ENCODE peak calls at places on chromosomes 13 and 19, in four cellular contexts. Z, Q, N and C are unnamed samples.

GRCh38 chr13:76813874-76814273 is 72.3 kb downstream of the KCTD12 start:
- DNase-seq in Z (no peak), Q (no peak), N (no peak), C (peak; percentile 27)

GRCh38 chr19:52724701-52725514 is 9.9 kb downstream of the ZNF611 start:
- DNase-seq in Z (no peak), Q (no peak), N (no peak), C (no peak)

GRCh38 chr19:39193785-39194184 is 3.0 kb upstream of the NCCRP1 start:
- DNase-seq in Z (no peak), Q (no peak), N (no peak), C (peak; percentile 31)

GRCh38 chr13:47008318-47008717 is 111.5 kb upstream of the HTR2A start:
- DNase-seq in Z (no peak), Q (no peak), N (no peak), C (no peak)

GRCh38 chr13:106176103-106176502 is 359.4 kb downstream of the EFNB2 start:
- DNase-seq in Z (no peak), Q (no peak), N (no peak), C (no peak)

GRCh38 chr19:46932346-46932745 is 71.5 kb downstream of the ARHGAP35 start:
- DNase-seq in Z (no peak), Q (no peak), N (no peak), C (peak; percentile 61)

GRCh38 chr13:53237696-53238095 is 209.1 kb downstream of the OLFM4 start:
- DNase-seq in Z (no peak), Q (no peak), N (no peak), C (no peak)

GRCh38 chr19:51036519-51036918 is 1.7 kb upstream of the KLK12 start:
- DNase-seq in Z (no peak), Q (no peak), N (no peak), C (no peak)

GRCh38 chr13:49063526-49063925 is 87.8 kb downstream of the FNDC3A start:
- DNase-seq in Z (no peak), Q (no peak), N (no peak), C (peak; percentile 47)

GRCh38 chr13:113849546-113849945 is 14.3 kb downstream of the GAS6 start:
- DNase-seq in Z (no peak), Q (no peak), N (no peak), C (peak; percentile 44)

GRCh38 chr19:1533510-1534150 is 9.8 kb downstream of the PLK5 start:
- DNase-seq in Z (no peak), Q (no peak), N (no peak), C (no peak)

GRCh38 chr19:17511724-17512573 is 500 bp downstream of the PGLS start:
- DNase-seq in Z (peak; percentile 93), Q (peak; percentile 92), N (peak; percentile 89), C (peak; percentile 79)
- TF ChIP-seq CTCF in Z (peak; percentile 47), Q (peak; percentile 60), N (no peak), C (no peak)

GRCh38 chr19:35119091-35119490 is 3.5 kb downstream of the FXYD3 start:
- DNase-seq in Z (no peak), Q (no peak), N (no peak), C (no peak)
- TF ChIP-seq CTCF in Z (no peak), Q (no peak), N (no peak), C (no peak)

GRCh38 chr19:57583104-57583520 is 833 bp upstream of the ZIK1 start:
- DNase-seq in Z (peak; percentile 28), Q (no peak), N (no peak), C (no peak)

GRCh38 chr19:57576661-57577060 is 2.0 kb downstream of the ZNF416 start:
- DNase-seq in Z (no peak), Q (no peak), N (no peak), C (no peak)

GRCh38 chr19:57583521-57584416 is at the start of gene ZIK1:
- DNase-seq in Z (peak; percentile 97), Q (peak; percentile 95), N (peak; percentile 94), C (no peak)

DNA sequence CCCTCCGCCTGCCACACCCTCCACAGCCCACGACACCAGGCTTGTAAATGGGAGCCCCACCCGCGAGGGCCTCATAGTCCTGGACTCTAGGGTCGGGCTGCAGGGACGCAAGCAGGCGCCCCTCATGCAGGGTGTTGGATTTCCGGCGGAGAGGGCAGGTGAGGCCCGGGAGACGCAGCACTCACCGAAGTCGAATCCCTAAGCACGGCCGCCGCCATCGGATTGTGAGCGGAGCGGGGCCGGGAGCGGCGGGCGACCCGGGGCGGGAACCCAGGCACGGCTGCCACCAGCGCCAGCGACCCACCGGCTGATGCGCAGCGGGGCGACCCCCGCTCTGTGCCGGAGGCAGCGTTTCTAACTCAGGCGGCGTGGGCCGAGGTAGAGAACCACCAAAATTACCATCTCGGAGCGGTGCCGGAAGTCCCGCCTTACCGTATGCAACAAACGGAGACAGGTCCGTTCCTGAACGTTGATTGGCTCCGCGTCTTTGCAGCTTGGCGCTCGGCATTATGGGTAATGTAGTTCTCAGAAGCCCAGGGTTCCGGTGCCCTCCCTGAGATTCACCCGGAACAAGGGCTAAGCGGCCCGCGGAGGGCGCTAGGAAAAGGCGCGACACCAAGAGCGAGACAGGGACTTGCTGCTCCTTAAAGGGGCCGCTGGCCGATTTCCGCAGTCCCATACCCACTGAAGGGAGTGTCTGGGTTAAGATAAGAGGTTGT is at the start of gene ZNF416:
- DNase-seq in Z (peak; percentile 99), Q (peak; percentile 99), N (peak; percentile 93), C (peak; percentile 99)
- TF ChIP-seq CTCF in Z (peak; percentile 31), Q (peak; percentile 33), N (no peak), C (no peak)

GRCh38 chr13:98842858-98843481 is 90.5 kb upstream of the SLC15A1 start:
- DNase-seq in Z (peak; percentile 82), Q (peak; percentile 60), N (peak; percentile 89), C (peak; percentile 67)

GRCh38 chr13:98838776-98839175 is 86.3 kb upstream of the SLC15A1 start:
- DNase-seq in Z (no peak), Q (no peak), N (no peak), C (no peak)

GRCh38 chr13:98842074-98842473 is 89.6 kb upstream of the SLC15A1 start:
- DNase-seq in Z (no peak), Q (no peak), N (no peak), C (no peak)

GRCh38 chr13:98837896-98838295 is 85.4 kb upstream of the SLC15A1 start:
- DNase-seq in Z (no peak), Q (no peak), N (no peak), C (no peak)

DNA sequence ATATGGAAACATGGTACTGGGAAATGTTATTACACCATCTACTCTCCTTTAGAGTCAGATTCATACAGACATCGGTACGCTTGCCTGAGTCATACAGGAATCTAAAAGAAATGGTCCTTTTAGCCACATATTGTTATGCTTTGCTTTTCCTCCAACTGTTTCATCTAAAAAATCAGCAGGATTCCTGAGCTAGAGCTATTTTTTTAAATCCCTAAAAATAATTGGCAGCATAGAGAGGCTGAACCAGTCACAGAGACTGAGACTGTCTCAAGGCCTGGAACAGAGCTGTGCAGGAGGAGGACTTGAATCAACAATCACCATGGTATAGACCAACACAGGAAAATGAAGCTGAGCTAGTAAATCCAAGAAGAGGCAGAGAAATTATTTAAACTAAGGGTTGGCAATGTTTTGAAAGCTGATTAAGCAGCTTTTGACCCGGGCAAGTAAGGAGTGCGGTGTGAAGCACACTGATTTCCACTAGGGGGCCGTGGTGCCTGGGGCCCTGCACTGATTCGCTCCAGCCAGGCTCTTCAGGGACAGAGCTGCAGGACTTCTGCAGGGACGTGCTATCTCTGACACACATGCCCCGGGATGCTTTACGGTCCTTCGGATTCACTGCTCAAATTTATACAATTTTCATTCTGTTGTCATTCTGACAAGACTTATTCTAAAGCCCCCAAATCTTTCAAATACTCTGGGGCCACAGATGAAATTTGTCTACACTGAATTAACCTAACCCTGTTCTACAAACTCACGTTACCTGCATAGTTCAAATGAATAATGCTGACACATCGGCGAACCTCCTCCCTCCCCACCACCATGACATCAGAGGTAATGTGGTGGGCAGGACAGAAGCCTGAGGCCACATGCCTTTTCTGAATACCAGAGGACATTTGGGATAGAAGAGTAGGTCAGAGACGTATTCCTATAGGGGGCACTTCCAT is 87.6 kb upstream of the SLC15A1 start:
- DNase-seq in Z (peak; percentile 90), Q (peak; percentile 53), N (peak; percentile 77), C (peak; percentile 61)
- TF ChIP-seq CTCF in Z (peak; percentile 89), Q (peak; percentile 55), N (peak; percentile 94), C (peak; percentile 75)

GRCh38 chr13:103156346-103156998 is 90.3 kb upstream of the SLC10A2 start:
- DNase-seq in Z (no peak), Q (no peak), N (no peak), C (no peak)
- TF ChIP-seq CTCF in Z (no peak), Q (no peak), N (no peak), C (no peak)